ENCODE peak calls at places on chromosomes 7 and 10, in ten cellular contexts. G is keratinocyte, B is Peyer's patch, U is heart right ventricle, W is right lobe of liver, Q is PC-3, D is uterus, V is heart left ventricle, A is endothelial cell of umbilical vein, T is body of pancreas. J is an unnamed sample.

GRCh38 chr10:119159332-119159731 is 6.2 kb downstream of the SFXN4 start:
- DNase-seq in B (no peak), D (no peak), Q (no peak), G (no peak), W (no peak), U (no peak), A (no peak), V (no peak), T (no peak), J (no peak)

GRCh38 chr7:101315336-101315735 is 6.3 kb downstream of the IFT22 start:
- DNase-seq in A (peak; percentile 37), G (peak; percentile 25), B (no peak), T (peak; percentile 37), V (no peak), W (peak; percentile 55), D (no peak), U (no peak), Q (peak; percentile 60), J (no peak)

GRCh38 chr7:151209588-151209987 is 700 bp downstream of the H2BK1 start:
- DNase-seq in V (no peak), T (no peak), B (no peak), W (no peak), Q (no peak), G (no peak), U (no peak), A (no peak), D (no peak), J (no peak)

GRCh38 chr7:27459021-27459728 is 203.5 kb downstream of the HIBADH start:
- DNase-seq in B (no peak), D (peak; percentile 51), U (peak; percentile 24), G (no peak), T (peak; percentile 10), W (no peak), A (no peak), V (no peak), Q (peak; percentile 14), J (no peak)

GRCh38 chr7:1950623-1951523 is 280.8 kb downstream of the ELFN1 start:
- DNase-seq in A (peak; percentile 8), B (no peak), Q (no peak), D (no peak), W (no peak), V (peak; percentile 78), G (no peak), T (peak; percentile 18), U (peak; percentile 30), J (peak; percentile 67)

GRCh38 chr7:73893342-73894101 is 32.6 kb downstream of the TMEM270 start:
- DNase-seq in B (peak; percentile 19), Q (no peak), U (no peak), V (peak; percentile 90), W (no peak), A (no peak), G (no peak), T (peak; percentile 52), D (peak; percentile 65), J (peak; percentile 59)

GRCh38 chr7:111138196-111138569 is 47.3 kb downstream of the LRRN3 start:
- DNase-seq in G (no peak), U (peak; percentile 47), B (peak; percentile 41), A (peak; percentile 83), Q (peak; percentile 58), T (peak; percentile 3), D (peak; percentile 19), V (no peak), W (peak; percentile 43), J (peak; percentile 40)

GRCh38 chr7:135662373-135663114 is at the start of gene STMP1:
- DNase-seq in W (peak; percentile 97), T (peak; percentile 96), D (peak; percentile 95), B (peak; percentile 97), Q (peak; percentile 92), U (peak; percentile 96), V (peak; percentile 99), G (peak; percentile 81), A (peak; percentile 95), J (peak; percentile 97)

GRCh38 chr7:149764481-149765398 is 8.6 kb downstream of the ZNF467 start:
- DNase-seq in G (no peak), B (no peak), W (no peak), T (no peak), Q (no peak), V (no peak), D (no peak), A (no peak), U (no peak), J (no peak)

GRCh38 chr10:79001082-79001885 is 67.5 kb upstream of the ZMIZ1 start:
- DNase-seq in V (peak; percentile 44), B (no peak), W (no peak), D (no peak), Q (peak; percentile 68), T (no peak), A (peak; percentile 83), G (no peak), U (no peak), J (no peak)

GRCh38 chr7:150357771-150358427 is 10.7 kb upstream of the REPIN1 start:
- DNase-seq in W (no peak), D (no peak), Q (no peak), B (no peak), G (no peak), U (no peak), A (no peak), T (no peak), V (no peak), J (no peak)

GRCh38 chr10:32929634-32930033 is 28.4 kb downstream of the ITGB1 start:
- DNase-seq in T (no peak), D (no peak), W (no peak), A (no peak), B (no peak), V (no peak), G (no peak), Q (peak; percentile 71), U (no peak), J (no peak)

GRCh38 chr7:100430450-100431285 is 1.0 kb downstream of the MEPCE start:
- DNase-seq in G (no peak), U (no peak), T (no peak), B (no peak), A (no peak), V (no peak), W (no peak), D (no peak), Q (no peak), J (peak; percentile 50)

DNA sequence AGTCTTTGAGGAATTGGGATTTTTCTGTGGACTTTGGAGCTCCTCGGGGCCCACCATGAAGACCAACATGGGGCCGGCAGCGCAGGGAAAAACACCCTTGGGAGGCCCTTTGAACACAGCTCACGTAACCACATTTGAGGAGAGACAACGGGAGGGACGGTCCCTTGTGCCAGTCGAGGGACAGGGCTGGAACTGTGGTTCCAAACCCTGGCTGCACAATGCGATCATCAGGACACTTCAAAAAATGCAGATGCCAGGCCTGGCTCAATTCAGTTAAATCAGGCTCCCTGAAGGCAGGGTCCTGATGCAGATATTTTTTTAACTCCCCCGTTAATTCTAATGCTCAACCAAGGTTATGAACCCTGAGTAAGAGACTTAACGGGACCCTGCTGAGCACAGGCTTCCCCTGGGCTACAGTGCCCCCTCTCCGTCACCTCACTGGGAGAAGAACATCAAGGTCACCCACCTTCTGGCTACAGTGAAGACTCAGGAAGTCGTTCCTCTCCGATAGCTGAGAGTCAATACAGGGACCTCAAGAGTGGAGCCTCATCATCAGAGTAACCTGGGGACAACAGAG is 30.4 kb downstream of the LYZL1 start:
- DNase-seq in B (no peak), W (peak; percentile 62), A (no peak), V (no peak), T (no peak), G (no peak), U (no peak), D (no peak), Q (no peak), J (no peak)
- TF ChIP-seq CTCF in B (no peak), W (no peak), A (no peak), V (no peak), T (no peak), G (no peak), U (no peak), D (no peak), Q (no peak), J (no peak)

GRCh38 chr7:75738975-75739795 is 444 bp upstream of the HIP1 start:
- DNase-seq in U (peak; percentile 100), W (peak; percentile 100), T (peak; percentile 100), A (peak; percentile 97), Q (peak; percentile 97), V (peak; percentile 100), G (peak; percentile 80), B (peak; percentile 100), D (peak; percentile 100), J (peak; percentile 100)

GRCh38 chr7:75740846-75741497 is 2.2 kb upstream of the HIP1 start:
- DNase-seq in A (no peak), W (peak; percentile 52), D (peak; percentile 31), G (no peak), Q (no peak), T (peak; percentile 67), B (peak; percentile 68), U (peak; percentile 71), V (no peak), J (peak; percentile 70)

GRCh38 chr7:75737856-75738603 is 711 bp downstream of the HIP1 start:
- DNase-seq in A (no peak), V (peak; percentile 64), D (no peak), U (no peak), T (no peak), G (no peak), B (no peak), W (no peak), Q (no peak), J (no peak)

GRCh38 chr7:75739796-75740672 is 1.3 kb upstream of the HIP1 start:
- DNase-seq in D (no peak), V (no peak), B (peak; percentile 74), Q (peak; percentile 49), G (no peak), U (no peak), W (no peak), A (no peak), T (no peak), J (no peak)

GRCh38 chr7:75738604-75738974 is at the start of gene HIP1:
- DNase-seq in A (no peak), G (no peak), T (no peak), U (no peak), D (no peak), W (no peak), Q (no peak), V (no peak), B (no peak), J (no peak)
- H3K27ac ChIP-seq in A (peak within 1 kb of the TSS; percentile 55), G (peak within 1 kb of the TSS; percentile 47), T (peak within 1 kb of the TSS; percentile 91), U (peak within 1 kb of the TSS; percentile 88), D (peak within 1 kb of the TSS; percentile 95), W (peak within 1 kb of the TSS; percentile 87), Q (peak within 1 kb of the TSS; percentile 14), V (peak within 1 kb of the TSS; percentile 89), B (peak within 1 kb of the TSS; percentile 88), J (peak within 1 kb of the TSS; percentile 90)

DNA sequence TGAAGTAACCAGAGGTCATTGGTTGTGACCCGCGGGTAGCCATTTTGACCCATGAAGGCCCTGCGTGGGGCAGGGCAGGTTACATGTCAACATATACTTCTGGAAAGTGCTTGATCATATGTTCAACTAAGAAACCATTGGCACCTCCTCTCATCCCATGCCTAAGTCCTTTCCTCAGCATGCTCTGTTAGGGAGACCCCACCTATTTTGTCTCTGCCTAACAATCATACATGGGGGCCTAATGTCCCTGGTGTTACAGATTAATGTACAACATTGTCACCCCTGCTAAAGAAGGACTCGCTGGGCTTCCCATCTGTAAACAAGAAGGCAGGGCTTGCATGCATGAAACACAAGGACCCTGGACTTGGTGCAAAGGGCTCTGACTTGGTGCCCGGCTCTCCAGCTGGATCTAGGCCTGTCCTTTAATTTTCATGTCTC is 133.7 kb upstream of the TNS3 start:
- DNase-seq in B (no peak), V (no peak), U (no peak), G (no peak), T (no peak), W (peak; percentile 89), D (no peak), A (no peak), Q (no peak), J (no peak)
- TF ChIP-seq CTCF in B (no peak), V (no peak), U (no peak), G (no peak), T (no peak), W (no peak), D (no peak), A (no peak), Q (no peak), J (no peak)

GRCh38 chr7:99424932-99425730 is 13.5 kb downstream of the PTCD1 start:
- DNase-seq in V (peak; percentile 50), U (no peak), W (no peak), T (no peak), G (no peak), A (no peak), B (no peak), D (no peak), Q (no peak), J (no peak)
- H3K27ac ChIP-seq in V (no peak overlapping the region), U (no peak overlapping the region), W (no peak overlapping the region), T (no peak overlapping the region), G (no peak overlapping the region), A (no peak overlapping the region), B (no peak overlapping the region), D (no peak overlapping the region), Q (no peak overlapping the region), J (no peak overlapping the region)